ENCODE peak calls at places on chromosomes 2 and 18, in nine cellular contexts. I, D, P, R, Y, N, X, U and W are unnamed samples.

GRCh38 chr2:207112397-207112796 is 53.4 kb downstream of the KLF7 start:
- DNase-seq in I (no peak), D (no peak), P (no peak), R (no peak), Y (no peak), N (no peak), X (no peak), U (no peak), W (no peak)

GRCh38 chr2:236862961-236863728 is 222.5 kb upstream of the COPS8 start:
- DNase-seq in I (no peak), D (no peak), P (peak; percentile 6), R (no peak), Y (no peak), N (no peak), X (no peak), U (no peak), W (no peak)

GRCh38 chr2:240248981-240249422 is 108.5 kb upstream of the OTOS start:
- DNase-seq in I (no peak), D (peak; percentile 12), P (no peak), R (peak; percentile 45), Y (no peak), N (no peak), X (no peak), U (no peak), W (peak; percentile 19)

GRCh38 chr2:63553049-63553448 is 35.2 kb downstream of the WDPCP start:
- DNase-seq in I (no peak), D (no peak), P (no peak), R (no peak), Y (no peak), N (no peak), X (no peak), U (no peak), W (no peak)

GRCh38 chr2:232542715-232543467 is 3.4 kb downstream of the CHRNG start:
- DNase-seq in I (no peak), D (peak; percentile 14), P (no peak), R (peak; percentile 41), Y (no peak), N (no peak), X (no peak), U (no peak), W (peak; percentile 47)

GRCh38 chr2:178279142-178279541 is 84.8 kb downstream of the OSBPL6 start:
- DNase-seq in I (no peak), D (no peak), P (peak; percentile 59), R (no peak), Y (no peak), N (no peak), X (no peak), U (no peak), W (no peak)

GRCh38 chr2:69298862-69299261 is 88.2 kb downstream of the GFPT1 start:
- DNase-seq in I (no peak), D (peak; percentile 40), P (no peak), R (no peak), Y (no peak), N (no peak), X (no peak), U (no peak), W (no peak)

GRCh38 chr2:55136138-55136541 is 85.9 kb upstream of the RTN4 start:
- DNase-seq in I (no peak), D (no peak), P (no peak), R (no peak), Y (no peak), N (no peak), X (no peak), U (no peak), W (no peak)

GRCh38 chr2:106885981-106886915 is at the start of gene ST6GAL2:
- DNase-seq in I (no peak), D (peak; percentile 85), P (no peak), R (no peak), Y (no peak), N (peak; percentile 59), X (no peak), U (no peak), W (peak; percentile 82)

GRCh38 chr2:13669607-13670006 is 952.9 kb downstream of the TRIB2 start:
- DNase-seq in I (no peak), D (no peak), P (no peak), R (no peak), Y (no peak), N (no peak), X (no peak), U (no peak), W (no peak)

GRCh38 chr2:176583530-176584101 is 314.4 kb downstream of the MTX2 start:
- DNase-seq in I (no peak), D (no peak), P (no peak), R (no peak), Y (no peak), N (no peak), X (no peak), U (no peak), W (no peak)

GRCh38 chr2:187519419-187520120 is 34.7 kb downstream of the TFPI start:
- DNase-seq in I (no peak), D (no peak), P (no peak), R (no peak), Y (no peak), N (no peak), X (no peak), U (no peak), W (no peak)

GRCh38 chr18:46868171-46868921 is 49.0 kb downstream of the PIAS2 start:
- DNase-seq in I (no peak), D (no peak), P (no peak), R (no peak), Y (no peak), N (no peak), X (no peak), U (no peak), W (no peak)

GRCh38 chr2:132760971-132761370 is 91.0 kb upstream of the LYPD1 start:
- DNase-seq in I (no peak), D (no peak), P (no peak), R (no peak), Y (no peak), N (no peak), X (no peak), U (no peak), W (no peak)

GRCh38 chr2:118185210-118186109 is 97.2 kb downstream of the INSIG2 start:
- DNase-seq in I (no peak), D (peak; percentile 66), P (no peak), R (peak; percentile 80), Y (peak; percentile 56), N (peak; percentile 76), X (peak; percentile 62), U (peak; percentile 39), W (peak; percentile 79)
- H3K27me3 ChIP-seq in I (no peaks in the 10 kb centered on the region), D (no peaks in the 10 kb centered on the region), P (peaks cover 13% of the 10 kb centered on the region), R (peaks cover 2% of the 10 kb centered on the region), Y (peaks cover 16% of the 10 kb centered on the region), N (no peaks in the 10 kb centered on the region), X (no peaks in the 10 kb centered on the region), U (peaks cover 11% of the 10 kb centered on the region), W (peaks cover 2% of the 10 kb centered on the region)

GRCh38 chr2:118812530-118812929 is 34.9 kb downstream of the EN1 start:
- DNase-seq in I (no peak), D (no peak), P (no peak), R (no peak), Y (no peak), N (no peak), X (no peak), U (no peak), W (peak; percentile 62)

GRCh38 chr2:118815314-118815713 is 32.1 kb downstream of the EN1 start:
- DNase-seq in I (no peak), D (no peak), P (no peak), R (no peak), Y (no peak), N (no peak), X (no peak), U (no peak), W (no peak)

GRCh38 chr2:118813601-118814000 is 33.8 kb downstream of the EN1 start:
- DNase-seq in I (no peak), D (no peak), P (no peak), R (no peak), Y (no peak), N (no peak), X (no peak), U (no peak), W (peak; percentile 46)

GRCh38 chr2:118815731-118816130 is 31.7 kb downstream of the EN1 start:
- DNase-seq in I (no peak), D (no peak), P (no peak), R (no peak), Y (no peak), N (no peak), X (no peak), U (no peak), W (no peak)

GRCh38 chr2:118814368-118814767 is 33.1 kb downstream of the EN1 start:
- DNase-seq in I (no peak), D (no peak), P (no peak), R (no peak), Y (no peak), N (no peak), X (no peak), U (no peak), W (peak; percentile 64)
- H3K27me3 ChIP-seq in I (peaks cover 3% of the 10 kb centered on the region), D (peaks cover 19% of the 10 kb centered on the region), P (no peaks in the 10 kb centered on the region), R (peaks cover 1% of the 10 kb centered on the region), Y (peaks cover 100% of the 10 kb centered on the region), N (peaks cover 18% of the 10 kb centered on the region), X (no peaks in the 10 kb centered on the region), U (peaks cover 88% of the 10 kb centered on the region), W (peaks cover 2% of the 10 kb centered on the region)

DNA sequence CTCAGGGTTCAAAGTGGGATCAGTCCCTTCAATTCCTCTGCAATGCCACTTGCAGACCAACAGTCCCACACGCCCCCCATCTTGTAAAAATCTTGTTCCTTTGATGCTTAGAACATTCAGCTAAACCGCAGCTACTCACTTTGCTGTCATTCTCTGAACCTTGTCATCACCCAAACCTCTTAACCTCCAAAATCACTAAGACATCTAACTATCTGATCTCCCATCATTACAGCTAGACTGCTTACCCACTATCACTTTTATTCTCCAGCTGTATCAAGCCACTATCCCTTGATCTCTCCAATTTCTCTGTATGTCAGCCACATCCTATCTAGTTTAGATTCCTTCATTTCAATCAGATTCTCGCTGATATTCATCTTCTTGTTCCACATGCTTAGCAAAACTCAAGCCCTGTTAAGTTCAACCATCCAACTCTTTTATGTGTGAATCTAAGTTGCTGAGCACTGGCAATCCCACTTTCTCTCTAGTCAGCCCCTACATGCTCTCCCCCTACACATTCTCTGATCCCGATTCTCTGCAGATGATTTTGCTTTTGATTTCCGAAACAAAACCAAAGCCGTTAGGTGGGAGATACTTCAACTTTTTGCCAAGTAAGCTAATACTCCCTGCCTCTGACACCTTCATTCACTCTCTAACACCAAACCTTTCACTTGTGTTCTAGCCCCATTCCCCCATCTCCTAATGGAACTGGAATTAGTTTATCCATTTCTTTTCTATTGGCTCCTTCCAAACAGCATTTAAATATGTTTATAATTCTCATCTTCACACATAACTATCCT is 4.6 kb downstream of the GTF3C2 start:
- DNase-seq in I (peak; percentile 63), D (no peak), P (no peak), R (no peak), Y (no peak), N (no peak), X (no peak), U (no peak), W (no peak)
- H3K27me3 ChIP-seq in I (no peaks in the 10 kb centered on the region), D (no peaks in the 10 kb centered on the region), P (no peaks in the 10 kb centered on the region), R (no peaks in the 10 kb centered on the region), Y (no peaks in the 10 kb centered on the region), N (no peaks in the 10 kb centered on the region), X (no peaks in the 10 kb centered on the region), U (no peaks in the 10 kb centered on the region), W (no peaks in the 10 kb centered on the region)

DNA sequence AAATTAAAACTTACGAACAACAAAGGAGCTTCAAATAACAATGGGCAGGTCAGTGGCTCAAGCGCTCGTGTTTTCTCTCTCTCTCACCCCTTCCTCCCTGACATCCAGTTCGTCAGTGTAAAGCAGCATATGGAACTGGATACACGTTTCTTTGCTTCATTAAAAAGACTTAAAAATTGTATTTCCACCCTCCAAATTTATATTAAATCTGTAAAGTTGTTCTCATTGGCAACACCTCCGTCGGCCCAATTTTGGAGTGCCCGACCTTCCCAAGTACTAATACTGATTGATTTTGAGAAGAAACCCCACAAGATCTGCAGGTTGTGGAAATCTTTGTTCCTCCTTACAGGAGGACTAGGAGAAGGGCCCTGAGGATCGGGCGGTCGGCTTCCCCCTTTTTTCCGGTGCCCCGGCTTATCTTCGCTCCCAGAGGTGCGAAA is 2.2 kb downstream of the TBR1 start:
- DNase-seq in I (no peak), D (no peak), P (no peak), R (no peak), Y (no peak), N (no peak), X (no peak), U (no peak), W (no peak)
- H3K27me3 ChIP-seq in I (peaks cover 74% of the 10 kb centered on the region), D (peaks cover 65% of the 10 kb centered on the region), P (peaks cover 88% of the 10 kb centered on the region), R (peaks cover 44% of the 10 kb centered on the region), Y (peaks cover 100% of the 10 kb centered on the region), N (peaks cover 100% of the 10 kb centered on the region), X (peaks cover 4% of the 10 kb centered on the region), U (peaks cover 97% of the 10 kb centered on the region), W (peaks cover 98% of the 10 kb centered on the region)